ENCODE peak calls at places on chromosomes 11 and 22, in ten cellular contexts. One of them, this sample, is unnamed.
A peak's percentile ranks its signal among the peaks of the same experiment; 100 is the strongest.

GRCh38 chr11:95831198-95831883 is 41.0 kb downstream of the CEP57 start:
- DNase-seq in dorsolateral prefrontal cortex: no peak
- DNase-seq in lung: no peak
- DNase-seq in adrenal gland: no peak
- DNase-seq in stomach: no peak
- DNase-seq in AG04450: peak; percentile 85
- DNase-seq in endodermal cell: no peak
- DNase-seq in kidney epithelial cell: peak; percentile 71
- DNase-seq in transverse colon: no peak
- DNase-seq in left ventricle myocardium inferior: no peak
- DNase-seq in this sample: peak; percentile 84

GRCh38 chr11:68753300-68753699 is 2.0 kb upstream of the TESMIN start:
- DNase-seq in dorsolateral prefrontal cortex: no peak
- DNase-seq in lung: no peak
- DNase-seq in adrenal gland: no peak
- DNase-seq in stomach: no peak
- DNase-seq in AG04450: no peak
- DNase-seq in endodermal cell: no peak
- DNase-seq in kidney epithelial cell: no peak
- DNase-seq in transverse colon: no peak
- DNase-seq in left ventricle myocardium inferior: no peak
- DNase-seq in this sample: no peak

GRCh38 chr11:70220920-70221319 is 17.8 kb downstream of the FADD start:
- DNase-seq in dorsolateral prefrontal cortex: no peak
- DNase-seq in lung: no peak
- DNase-seq in adrenal gland: no peak
- DNase-seq in stomach: no peak
- DNase-seq in AG04450: no peak
- DNase-seq in endodermal cell: no peak
- DNase-seq in kidney epithelial cell: no peak
- DNase-seq in transverse colon: no peak
- DNase-seq in left ventricle myocardium inferior: no peak
- DNase-seq in this sample: no peak

GRCh38 chr11:93025558-93026255 is 56.3 kb downstream of the MTNR1B start:
- DNase-seq in dorsolateral prefrontal cortex: no peak
- DNase-seq in lung: no peak
- DNase-seq in adrenal gland: no peak
- DNase-seq in stomach: no peak
- DNase-seq in AG04450: no peak
- DNase-seq in endodermal cell: no peak
- DNase-seq in kidney epithelial cell: no peak
- DNase-seq in transverse colon: no peak
- DNase-seq in left ventricle myocardium inferior: no peak
- DNase-seq in this sample: no peak

GRCh38 chr11:68845351-68846002 is 3.8 kb upstream of the CPT1A start:
- DNase-seq in dorsolateral prefrontal cortex: no peak
- DNase-seq in lung: no peak
- DNase-seq in adrenal gland: no peak
- DNase-seq in stomach: no peak
- DNase-seq in AG04450: no peak
- DNase-seq in endodermal cell: no peak
- DNase-seq in kidney epithelial cell: no peak
- DNase-seq in transverse colon: no peak
- DNase-seq in left ventricle myocardium inferior: no peak
- DNase-seq in this sample: no peak

GRCh38 chr11:113553235-113553634 is 78.0 kb upstream of the DRD2 start:
- DNase-seq in dorsolateral prefrontal cortex: no peak
- DNase-seq in lung: no peak
- DNase-seq in adrenal gland: no peak
- DNase-seq in stomach: no peak
- DNase-seq in AG04450: peak; percentile 59
- DNase-seq in endodermal cell: peak; percentile 80
- DNase-seq in kidney epithelial cell: peak; percentile 95
- DNase-seq in transverse colon: no peak
- DNase-seq in left ventricle myocardium inferior: no peak
- DNase-seq in this sample: peak; percentile 96

GRCh38 chr11:67423891-67424613 is 4.2 kb upstream of the RPS6KB2 start:
- DNase-seq in dorsolateral prefrontal cortex: no peak
- DNase-seq in lung: no peak
- DNase-seq in adrenal gland: no peak
- DNase-seq in stomach: no peak
- DNase-seq in AG04450: no peak
- DNase-seq in endodermal cell: no peak
- DNase-seq in kidney epithelial cell: no peak
- DNase-seq in transverse colon: no peak
- DNase-seq in left ventricle myocardium inferior: no peak
- DNase-seq in this sample: no peak

GRCh38 chr11:35141538-35141937 is 2.6 kb downstream of the CD44 start:
- DNase-seq in dorsolateral prefrontal cortex: no peak
- DNase-seq in lung: peak; percentile 71
- DNase-seq in adrenal gland: peak; percentile 69
- DNase-seq in stomach: peak; percentile 60
- DNase-seq in AG04450: no peak
- DNase-seq in endodermal cell: no peak
- DNase-seq in kidney epithelial cell: no peak
- DNase-seq in transverse colon: peak; percentile 85
- DNase-seq in left ventricle myocardium inferior: peak; percentile 39
- DNase-seq in this sample: no peak

GRCh38 chr11:96781082-96781481 is 391.3 kb downstream of the JRKL start:
- DNase-seq in dorsolateral prefrontal cortex: no peak
- DNase-seq in lung: no peak
- DNase-seq in adrenal gland: no peak
- DNase-seq in stomach: no peak
- DNase-seq in AG04450: no peak
- DNase-seq in endodermal cell: no peak
- DNase-seq in kidney epithelial cell: no peak
- DNase-seq in transverse colon: no peak
- DNase-seq in left ventricle myocardium inferior: no peak
- DNase-seq in this sample: no peak

GRCh38 chr22:39508393-39508792 is 6.3 kb downstream of the MIEF1 start:
- DNase-seq in dorsolateral prefrontal cortex: no peak
- DNase-seq in lung: no peak
- DNase-seq in adrenal gland: no peak
- DNase-seq in stomach: no peak
- DNase-seq in AG04450: no peak
- DNase-seq in endodermal cell: no peak
- DNase-seq in kidney epithelial cell: no peak
- DNase-seq in transverse colon: no peak
- DNase-seq in left ventricle myocardium inferior: no peak
- DNase-seq in this sample: no peak

GRCh38 chr11:88293931-88294330 is 43.6 kb downstream of the CTSC start:
- DNase-seq in dorsolateral prefrontal cortex: no peak
- DNase-seq in lung: no peak
- DNase-seq in adrenal gland: no peak
- DNase-seq in stomach: no peak
- DNase-seq in AG04450: no peak
- DNase-seq in endodermal cell: peak; percentile 70
- DNase-seq in kidney epithelial cell: no peak
- DNase-seq in transverse colon: no peak
- DNase-seq in left ventricle myocardium inferior: no peak
- DNase-seq in this sample: no peak

GRCh38 chr11:12693485-12694181 is 19.4 kb downstream of the TEAD1 start:
- DNase-seq in dorsolateral prefrontal cortex: no peak
- DNase-seq in lung: no peak
- DNase-seq in adrenal gland: peak; percentile 81
- DNase-seq in stomach: peak; percentile 42
- DNase-seq in AG04450: peak; percentile 94
- DNase-seq in endodermal cell: peak; percentile 62
- DNase-seq in kidney epithelial cell: peak; percentile 96
- DNase-seq in transverse colon: peak; percentile 54
- DNase-seq in left ventricle myocardium inferior: peak; percentile 33
- DNase-seq in this sample: peak; percentile 92

GRCh38 chr11:46519351-46519750 is 74.5 kb downstream of the AMBRA1 start:
- DNase-seq in dorsolateral prefrontal cortex: no peak
- DNase-seq in lung: no peak
- DNase-seq in adrenal gland: no peak
- DNase-seq in stomach: no peak
- DNase-seq in AG04450: no peak
- DNase-seq in endodermal cell: no peak
- DNase-seq in kidney epithelial cell: no peak
- DNase-seq in transverse colon: no peak
- DNase-seq in left ventricle myocardium inferior: no peak
- DNase-seq in this sample: no peak

GRCh38 chr11:13013054-13013488 is 4.0 kb downstream of the RASSF10 start:
- DNase-seq in dorsolateral prefrontal cortex: no peak
- DNase-seq in lung: no peak
- DNase-seq in adrenal gland: no peak
- DNase-seq in stomach: no peak
- DNase-seq in AG04450: no peak
- DNase-seq in endodermal cell: no peak
- DNase-seq in kidney epithelial cell: no peak
- DNase-seq in transverse colon: no peak
- DNase-seq in left ventricle myocardium inferior: no peak
- DNase-seq in this sample: no peak

GRCh38 chr11:14249121-14249963 is 109.6 kb downstream of the RRAS2 start:
- DNase-seq in dorsolateral prefrontal cortex: peak; percentile 67
- DNase-seq in lung: peak; percentile 68
- DNase-seq in adrenal gland: peak; percentile 79
- DNase-seq in stomach: peak; percentile 64
- DNase-seq in AG04450: peak; percentile 15
- DNase-seq in endodermal cell: peak; percentile 88
- DNase-seq in kidney epithelial cell: peak; percentile 12
- DNase-seq in transverse colon: peak; percentile 71
- DNase-seq in left ventricle myocardium inferior: peak; percentile 37
- DNase-seq in this sample: no peak

GRCh38 chr11:88340366-88340930 is 2.9 kb upstream of the CTSC start:
- DNase-seq in dorsolateral prefrontal cortex: no peak
- DNase-seq in lung: no peak
- DNase-seq in adrenal gland: no peak
- DNase-seq in stomach: no peak
- DNase-seq in AG04450: no peak
- DNase-seq in endodermal cell: no peak
- DNase-seq in kidney epithelial cell: no peak
- DNase-seq in transverse colon: no peak
- DNase-seq in left ventricle myocardium inferior: no peak
- DNase-seq in this sample: no peak

GRCh38 chr11:107719557-107720304 is 7.9 kb upstream of the SLN start:
- DNase-seq in dorsolateral prefrontal cortex: no peak
- DNase-seq in lung: no peak
- DNase-seq in adrenal gland: no peak
- DNase-seq in stomach: no peak
- DNase-seq in AG04450: no peak
- DNase-seq in endodermal cell: no peak
- DNase-seq in kidney epithelial cell: no peak
- DNase-seq in transverse colon: no peak
- DNase-seq in left ventricle myocardium inferior: no peak
- DNase-seq in this sample: no peak

GRCh38 chr22:46737105-46737975 is 712 bp downstream of the CERK start:
- DNase-seq in dorsolateral prefrontal cortex: no peak
- DNase-seq in lung: no peak
- DNase-seq in adrenal gland: no peak
- DNase-seq in stomach: no peak
- DNase-seq in AG04450: no peak
- DNase-seq in endodermal cell: peak; percentile 80
- DNase-seq in kidney epithelial cell: no peak
- DNase-seq in transverse colon: peak; percentile 59
- DNase-seq in left ventricle myocardium inferior: peak; percentile 47
- DNase-seq in this sample: no peak

DNA sequence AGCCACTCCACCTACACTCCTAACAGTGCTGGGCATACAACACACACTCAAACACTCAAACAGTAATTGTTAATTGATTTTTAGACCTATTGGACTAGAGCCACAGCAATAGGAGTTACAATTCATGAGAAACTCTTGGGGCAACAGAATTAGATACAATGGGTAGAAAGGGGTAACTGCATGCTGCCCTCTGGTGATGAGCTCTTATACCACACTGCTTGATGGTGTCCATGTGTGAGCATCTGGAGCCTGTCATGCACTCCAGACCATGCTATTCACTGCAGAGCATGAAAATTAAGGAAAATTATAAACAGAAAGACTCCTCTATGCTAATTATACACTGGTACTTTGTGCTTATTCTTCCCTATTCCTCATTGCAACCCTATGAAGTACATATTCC is 975.5 kb upstream of the CCDC90B start:
- DNase-seq in dorsolateral prefrontal cortex: no peak
- DNase-seq in lung: no peak
- DNase-seq in adrenal gland: peak; percentile 65
- DNase-seq in stomach: no peak
- DNase-seq in AG04450: no peak
- DNase-seq in endodermal cell: peak; percentile 76
- DNase-seq in kidney epithelial cell: no peak
- DNase-seq in transverse colon: no peak
- DNase-seq in left ventricle myocardium inferior: no peak
- DNase-seq in this sample: no peak
- TF ChIP-seq CTCF in dorsolateral prefrontal cortex: no peak
- TF ChIP-seq CTCF in lung: no peak
- TF ChIP-seq CTCF in adrenal gland: peak; percentile 27
- TF ChIP-seq CTCF in stomach: peak; percentile 32
- TF ChIP-seq CTCF in AG04450: no peak
- TF ChIP-seq CTCF in endodermal cell: peak; percentile 83
- TF ChIP-seq CTCF in kidney epithelial cell: peak; percentile 26
- TF ChIP-seq CTCF in transverse colon: no peak
- TF ChIP-seq CTCF in left ventricle myocardium inferior: peak; percentile 38
- TF ChIP-seq CTCF in this sample: no peak

DNA sequence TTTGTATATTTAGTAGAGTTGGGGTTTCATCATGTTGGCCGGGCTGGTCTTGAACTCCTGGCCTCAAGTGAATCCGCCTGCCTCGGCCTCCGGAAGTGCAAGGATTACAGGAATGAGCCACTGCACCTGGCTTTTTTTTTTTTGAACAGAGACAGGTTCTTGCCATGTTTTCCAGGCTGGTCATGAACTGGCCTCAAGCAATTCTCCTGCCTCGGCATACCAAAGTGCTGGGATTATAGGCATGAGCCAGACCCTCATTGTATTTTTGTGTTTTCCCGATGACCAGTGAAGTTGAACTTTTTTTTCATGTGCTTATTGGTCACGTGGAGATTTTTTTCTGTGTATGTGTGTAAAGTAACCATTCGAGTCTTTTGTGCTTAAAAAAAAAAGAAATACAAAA is 48.2 kb downstream of the KIAA1671 start:
- DNase-seq in dorsolateral prefrontal cortex: no peak
- DNase-seq in lung: no peak
- DNase-seq in adrenal gland: no peak
- DNase-seq in stomach: no peak
- DNase-seq in AG04450: no peak
- DNase-seq in endodermal cell: no peak
- DNase-seq in kidney epithelial cell: no peak
- DNase-seq in transverse colon: no peak
- DNase-seq in left ventricle myocardium inferior: no peak
- DNase-seq in this sample: no peak
- H3K27me3 ChIP-seq in dorsolateral prefrontal cortex: no peaks in the 10 kb centered on the region
- H3K27me3 ChIP-seq in lung: no peaks in the 10 kb centered on the region
- H3K27me3 ChIP-seq in adrenal gland: no peaks in the 10 kb centered on the region
- H3K27me3 ChIP-seq in stomach: no peaks in the 10 kb centered on the region
- H3K27me3 ChIP-seq in AG04450: no peaks in the 10 kb centered on the region
- H3K27me3 ChIP-seq in endodermal cell: no peaks in the 10 kb centered on the region
- H3K27me3 ChIP-seq in kidney epithelial cell: no peaks in the 10 kb centered on the region
- H3K27me3 ChIP-seq in transverse colon: no peaks in the 10 kb centered on the region
- H3K27me3 ChIP-seq in left ventricle myocardium inferior: no peaks in the 10 kb centered on the region
- H3K27me3 ChIP-seq in this sample: no peaks in the 10 kb centered on the region

GRCh38 chr11:126163779-126164178 is 47.7 kb downstream of the RPUSD4 start:
- DNase-seq in dorsolateral prefrontal cortex: no peak
- DNase-seq in lung: no peak
- DNase-seq in adrenal gland: no peak
- DNase-seq in stomach: no peak
- DNase-seq in AG04450: no peak
- DNase-seq in endodermal cell: no peak
- DNase-seq in kidney epithelial cell: no peak
- DNase-seq in transverse colon: no peak
- DNase-seq in left ventricle myocardium inferior: no peak
- DNase-seq in this sample: no peak
- H3K4me3 ChIP-seq in dorsolateral prefrontal cortex: no peak overlapping the region
- H3K4me3 ChIP-seq in lung: no peak overlapping the region
- H3K4me3 ChIP-seq in adrenal gland: no peak overlapping the region
- H3K4me3 ChIP-seq in stomach: no peak overlapping the region
- H3K4me3 ChIP-seq in AG04450: no peak overlapping the region
- H3K4me3 ChIP-seq in endodermal cell: no peak overlapping the region
- H3K4me3 ChIP-seq in kidney epithelial cell: no peak overlapping the region
- H3K4me3 ChIP-seq in transverse colon: no peak overlapping the region
- H3K4me3 ChIP-seq in left ventricle myocardium inferior: no peak overlapping the region
- H3K4me3 ChIP-seq in this sample: no peak overlapping the region

GRCh38 chr11:3178349-3178748 is 13.2 kb upstream of the OSBPL5 start:
- DNase-seq in dorsolateral prefrontal cortex: no peak
- DNase-seq in lung: no peak
- DNase-seq in adrenal gland: no peak
- DNase-seq in stomach: no peak
- DNase-seq in AG04450: no peak
- DNase-seq in endodermal cell: no peak
- DNase-seq in kidney epithelial cell: no peak
- DNase-seq in transverse colon: no peak
- DNase-seq in left ventricle myocardium inferior: no peak
- DNase-seq in this sample: no peak
- TF ChIP-seq CTCF in dorsolateral prefrontal cortex: no peak
- TF ChIP-seq CTCF in lung: no peak
- TF ChIP-seq CTCF in adrenal gland: no peak
- TF ChIP-seq CTCF in stomach: no peak
- TF ChIP-seq CTCF in AG04450: no peak
- TF ChIP-seq CTCF in endodermal cell: no peak
- TF ChIP-seq CTCF in kidney epithelial cell: no peak
- TF ChIP-seq CTCF in transverse colon: no peak
- TF ChIP-seq CTCF in left ventricle myocardium inferior: no peak
- TF ChIP-seq CTCF in this sample: no peak

This sample was measured in BJ.